ENCODE peak calls at places on chromosomes 7 and 10, in eight cellular contexts. K is left cardiac atrium; Q is WTC11; L is smooth muscle cell of the brain vasculature; J is CD8-positive, alpha-beta memory T cell; E is Kasumi-1; O is activated T-helper 9 cell treated with anti-CD3 and anti-CD28 coated beads, Interleukin-2, amount 50 U/mL, for 16 hours; A is T-helper 2 cell. Z is an unnamed sample.

GRCh38 chr10:24642921-24643678 is 80.6 kb downstream of the ARHGAP21 start:
- DNase-seq in K (no peak), Q (no peak), L (peak), J (peak), E (peak), O (no peak), A (no peak), Z (no peak)

GRCh38 chr10:74194545-74194944 is 43.5 kb downstream of the ADK start:
- DNase-seq in K (no peak), Q (no peak), L (no peak), J (peak), E (no peak), O (no peak), A (no peak), Z (no peak)

GRCh38 chr7:110852156-110852858 is 238.6 kb upstream of the LRRN3 start:
- DNase-seq in K (no peak), Q (no peak), L (no peak), J (no peak), E (no peak), O (no peak), A (no peak), Z (no peak)

GRCh38 chr10:4270116-4270515 is 485.1 kb upstream of the KLF6 start:
- DNase-seq in K (no peak), Q (no peak), L (no peak), J (no peak), E (peak), O (no peak), A (no peak), Z (no peak)

GRCh38 chr10:32379314-32379949 is 32.5 kb upstream of the EPC1 start:
- DNase-seq in K (no peak), Q (no peak), L (peak), J (peak), E (peak), O (no peak), A (no peak), Z (no peak)

GRCh38 chr7:101941481-101942383 is 124.3 kb downstream of the CUX1 start:
- DNase-seq in K (peak), Q (no peak), L (peak), J (no peak), E (no peak), O (no peak), A (no peak), Z (no peak)

GRCh38 chr7:19353158-19353557 is 207.9 kb upstream of the FERD3L start:
- DNase-seq in K (no peak), Q (no peak), L (no peak), J (no peak), E (no peak), O (no peak), A (no peak), Z (no peak)

GRCh38 chr7:132773527-132773956 is 197.3 kb upstream of the PLXNA4 start:
- DNase-seq in K (no peak), Q (no peak), L (no peak), J (no peak), E (no peak), O (no peak), A (no peak), Z (no peak)

GRCh38 chr7:97307521-97308108 is 190.1 kb downstream of the SDHAF3 start:
- DNase-seq in K (no peak), Q (no peak), L (no peak), J (no peak), E (no peak), O (no peak), A (no peak), Z (no peak)